ENCODE peak calls at places on chromosome 1, in five cellular contexts. One of them, this sample, is unnamed.

GRCh38 chr1:9399510-9400424 is 107.1 kb downstream of the SPSB1 start:
- DNase-seq in K562: no peak
- DNase-seq in tibial nerve: no peak
- DNase-seq in vagina: no peak
- DNase-seq in prostate gland: no peak
- DNase-seq in this sample: no peak

GRCh38 chr1:37073752-37074151 is 39.4 kb upstream of the GRIK3 start:
- DNase-seq in K562: no peak
- DNase-seq in vagina: no peak
- DNase-seq in tibial nerve: no peak
- DNase-seq in prostate gland: no peak
- DNase-seq in this sample: no peak

GRCh38 chr1:231806623-231807470 is 180.3 kb downstream of the DISC1 start:
- DNase-seq in tibial nerve: peak
- DNase-seq in vagina: no peak
- DNase-seq in K562: peak
- DNase-seq in prostate gland: no peak
- DNase-seq in this sample: no peak

GRCh38 chr1:115429242-115429641 is 91.2 kb upstream of the NGF start:
- DNase-seq in tibial nerve: no peak
- DNase-seq in K562: no peak
- DNase-seq in prostate gland: no peak
- DNase-seq in vagina: no peak
- DNase-seq in this sample: no peak

GRCh38 chr1:198463709-198464108 is 76.8 kb downstream of the ATP6V1G3 start:
- DNase-seq in prostate gland: no peak
- DNase-seq in vagina: no peak
- DNase-seq in tibial nerve: no peak
- DNase-seq in K562: no peak
- DNase-seq in this sample: no peak

GRCh38 chr1:59013276-59013927 is 229.6 kb upstream of the JUN start:
- DNase-seq in prostate gland: peak
- DNase-seq in tibial nerve: peak
- DNase-seq in vagina: no peak
- DNase-seq in K562: no peak
- DNase-seq in this sample: peak

GRCh38 chr1:10939654-10940450 is 72.6 kb upstream of the TARDBP start:
- DNase-seq in K562: no peak
- DNase-seq in vagina: no peak
- DNase-seq in prostate gland: no peak
- DNase-seq in tibial nerve: no peak
- DNase-seq in this sample: no peak

GRCh38 chr1:183209533-183210158 is 23.6 kb downstream of the LAMC2 start:
- DNase-seq in K562: no peak
- DNase-seq in tibial nerve: no peak
- DNase-seq in vagina: no peak
- DNase-seq in prostate gland: no peak
- DNase-seq in this sample: no peak

GRCh38 chr1:234624718-234625117 is 14.7 kb upstream of the IRF2BP2 start:
- DNase-seq in tibial nerve: no peak
- DNase-seq in prostate gland: no peak
- DNase-seq in vagina: no peak
- DNase-seq in K562: no peak
- DNase-seq in this sample: no peak

GRCh38 chr1:99751877-99752504 is 14.4 kb downstream of the FRRS1 start:
- DNase-seq in tibial nerve: no peak
- DNase-seq in prostate gland: no peak
- DNase-seq in K562: no peak
- DNase-seq in vagina: no peak
- DNase-seq in this sample: no peak

GRCh38 chr1:119008483-119009299 is 20.5 kb upstream of the TBX15 start:
- DNase-seq in prostate gland: no peak
- DNase-seq in K562: peak
- DNase-seq in vagina: no peak
- DNase-seq in tibial nerve: no peak
- DNase-seq in this sample: no peak

GRCh38 chr1:83693409-83694126 is 305.4 kb downstream of the TTLL7 start:
- DNase-seq in prostate gland: no peak
- DNase-seq in K562: no peak
- DNase-seq in tibial nerve: no peak
- DNase-seq in vagina: no peak
- DNase-seq in this sample: no peak

GRCh38 chr1:84433253-84434080 is 35.2 kb downstream of the DNASE2B start:
- DNase-seq in tibial nerve: no peak
- DNase-seq in K562: peak
- DNase-seq in vagina: no peak
- DNase-seq in prostate gland: peak
- DNase-seq in this sample: no peak

GRCh38 chr1:228307218-228308023 is 99.2 kb downstream of the TRIM11 start:
- DNase-seq in tibial nerve: no peak
- DNase-seq in K562: no peak
- DNase-seq in prostate gland: no peak
- DNase-seq in vagina: no peak
- DNase-seq in this sample: no peak

GRCh38 chr1:78126506-78126905 is 80.7 kb downstream of the GIPC2 start:
- DNase-seq in tibial nerve: no peak
- DNase-seq in K562: no peak
- DNase-seq in prostate gland: no peak
- DNase-seq in vagina: no peak
- DNase-seq in this sample: no peak

GRCh38 chr1:41558761-41559171 is 74.3 kb upstream of the EDN2 start:
- DNase-seq in vagina: no peak
- DNase-seq in K562: no peak
- DNase-seq in tibial nerve: no peak
- DNase-seq in prostate gland: no peak
- DNase-seq in this sample: peak

GRCh38 chr1:175530981-175531380 is 212.4 kb downstream of the TNR start:
- DNase-seq in vagina: no peak
- DNase-seq in tibial nerve: no peak
- DNase-seq in K562: no peak
- DNase-seq in prostate gland: no peak
- DNase-seq in this sample: no peak

GRCh38 chr1:39539252-39539790 is 37.3 kb downstream of the PABPC4 start:
- DNase-seq in K562: peak
- DNase-seq in vagina: no peak
- DNase-seq in tibial nerve: peak
- DNase-seq in prostate gland: peak
- DNase-seq in this sample: peak

GRCh38 chr1:88404582-88404981 is 279.5 kb upstream of the PKN2 start:
- DNase-seq in prostate gland: no peak
- DNase-seq in tibial nerve: no peak
- DNase-seq in K562: no peak
- DNase-seq in vagina: no peak
- DNase-seq in this sample: no peak

GRCh38 chr1:88399690-88400089 is 284.4 kb upstream of the PKN2 start:
- DNase-seq in tibial nerve: no peak
- DNase-seq in K562: no peak
- DNase-seq in vagina: no peak
- DNase-seq in prostate gland: no peak
- DNase-seq in this sample: no peak

GRCh38 chr1:88398338-88398737 is 285.7 kb upstream of the PKN2 start:
- DNase-seq in prostate gland: no peak
- DNase-seq in K562: no peak
- DNase-seq in vagina: no peak
- DNase-seq in tibial nerve: no peak
- DNase-seq in this sample: no peak

GRCh38 chr1:88407248-88407647 is 276.8 kb upstream of the PKN2 start:
- DNase-seq in vagina: no peak
- DNase-seq in prostate gland: no peak
- DNase-seq in K562: no peak
- DNase-seq in tibial nerve: no peak
- DNase-seq in this sample: no peak

GRCh38 chr1:88401283-88401682 is 282.8 kb upstream of the PKN2 start:
- DNase-seq in prostate gland: no peak
- DNase-seq in vagina: no peak
- DNase-seq in tibial nerve: no peak
- DNase-seq in K562: no peak
- DNase-seq in this sample: no peak
- TF ChIP-seq POLR2A in prostate gland: no peak
- TF ChIP-seq POLR2A in vagina: no peak
- TF ChIP-seq POLR2A in tibial nerve: no peak
- TF ChIP-seq POLR2A in K562: no peak
- TF ChIP-seq POLR2A in this sample: no peak

GRCh38 chr1:156065212-156065611 is 4.3 kb downstream of the RAB25 start:
- DNase-seq in vagina: no peak
- DNase-seq in K562: no peak
- DNase-seq in prostate gland: no peak
- DNase-seq in tibial nerve: no peak
- DNase-seq in this sample: no peak

GRCh38 chr1:156060937-156061636 is at the start of gene RAB25:
- DNase-seq in tibial nerve: no peak
- DNase-seq in prostate gland: peak
- DNase-seq in vagina: no peak
- DNase-seq in K562: no peak
- DNase-seq in this sample: no peak

GRCh38 chr1:156064615-156065014 is 3.7 kb downstream of the RAB25 start:
- DNase-seq in tibial nerve: no peak
- DNase-seq in vagina: no peak
- DNase-seq in prostate gland: no peak
- DNase-seq in K562: no peak
- DNase-seq in this sample: no peak

GRCh38 chr1:156063997-156064285 is 3.0 kb downstream of the RAB25 start:
- DNase-seq in vagina: no peak
- DNase-seq in prostate gland: no peak
- DNase-seq in K562: no peak
- DNase-seq in tibial nerve: no peak
- DNase-seq in this sample: no peak

DNA sequence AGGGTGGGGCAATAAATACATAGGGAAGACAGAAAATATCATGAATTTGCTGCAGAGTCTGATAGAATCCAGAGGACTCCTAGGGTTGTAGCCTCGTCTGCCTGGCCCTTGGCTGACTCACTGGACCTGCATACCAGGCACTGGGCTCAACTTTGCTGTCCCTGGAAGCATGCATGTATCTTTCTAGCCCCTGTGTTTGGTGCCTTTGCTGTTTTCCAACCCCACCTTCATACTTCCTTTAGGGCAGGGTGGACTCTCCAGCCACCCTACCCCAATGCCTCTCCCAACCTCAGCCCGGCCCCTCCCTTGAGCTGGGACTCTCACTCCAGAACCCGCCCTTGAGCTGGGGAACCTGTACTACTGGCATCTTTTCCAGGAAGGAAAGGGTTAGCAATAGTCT is 1.2 kb downstream of the RAB25 start:
- DNase-seq in tibial nerve: no peak
- DNase-seq in prostate gland: no peak
- DNase-seq in K562: no peak
- DNase-seq in vagina: no peak
- DNase-seq in this sample: no peak
- H3K4me3 ChIP-seq in tibial nerve: no peak
- H3K4me3 ChIP-seq in prostate gland: peak
- H3K4me3 ChIP-seq in K562: no peak
- H3K4me3 ChIP-seq in vagina: no peak
- H3K4me3 ChIP-seq in this sample: peak

GRCh38 chr1:25197235-25197930 is 34.9 kb downstream of the SYF2 start:
- DNase-seq in tibial nerve: no peak
- DNase-seq in K562: no peak
- DNase-seq in vagina: no peak
- DNase-seq in prostate gland: no peak
- DNase-seq in this sample: no peak

GRCh38 chr1:25196830-25197229 is 35.5 kb downstream of the SYF2 start:
- DNase-seq in K562: no peak
- DNase-seq in tibial nerve: no peak
- DNase-seq in prostate gland: no peak
- DNase-seq in vagina: no peak
- DNase-seq in this sample: no peak

GRCh38 chr1:25198731-25199231 is 33.5 kb downstream of the SYF2 start:
- DNase-seq in K562: no peak
- DNase-seq in prostate gland: peak
- DNase-seq in tibial nerve: no peak
- DNase-seq in vagina: no peak
- DNase-seq in this sample: no peak

GRCh38 chr1:25199876-25200620 is 32.3 kb downstream of the SYF2 start:
- DNase-seq in vagina: no peak
- DNase-seq in prostate gland: no peak
- DNase-seq in K562: no peak
- DNase-seq in tibial nerve: no peak
- DNase-seq in this sample: no peak

GRCh38 chr1:25197982-25198681 is 34.2 kb downstream of the SYF2 start:
- DNase-seq in K562: no peak
- DNase-seq in tibial nerve: no peak
- DNase-seq in prostate gland: peak
- DNase-seq in vagina: no peak
- DNase-seq in this sample: no peak
- TF ChIP-seq POLR2A in K562: no peak
- TF ChIP-seq POLR2A in tibial nerve: no peak
- TF ChIP-seq POLR2A in prostate gland: no peak
- TF ChIP-seq POLR2A in vagina: no peak
- TF ChIP-seq POLR2A in this sample: no peak

GRCh38 chr1:154866257-154866994 is 3.7 kb downstream of the KCNN3 start:
- DNase-seq in tibial nerve: no peak
- DNase-seq in K562: no peak
- DNase-seq in prostate gland: no peak
- DNase-seq in vagina: no peak
- DNase-seq in this sample: no peak

GRCh38 chr1:154863702-154864174 is 6.3 kb downstream of the KCNN3 start:
- DNase-seq in tibial nerve: no peak
- DNase-seq in K562: peak
- DNase-seq in vagina: no peak
- DNase-seq in prostate gland: no peak
- DNase-seq in this sample: no peak

GRCh38 chr1:154864189-154864985 is 5.7 kb downstream of the KCNN3 start:
- DNase-seq in vagina: no peak
- DNase-seq in K562: no peak
- DNase-seq in tibial nerve: no peak
- DNase-seq in prostate gland: no peak
- DNase-seq in this sample: no peak

GRCh38 chr1:154866995-154867795 is 2.9 kb downstream of the KCNN3 start:
- DNase-seq in tibial nerve: no peak
- DNase-seq in prostate gland: no peak
- DNase-seq in vagina: no peak
- DNase-seq in K562: no peak
- DNase-seq in this sample: no peak

DNA sequence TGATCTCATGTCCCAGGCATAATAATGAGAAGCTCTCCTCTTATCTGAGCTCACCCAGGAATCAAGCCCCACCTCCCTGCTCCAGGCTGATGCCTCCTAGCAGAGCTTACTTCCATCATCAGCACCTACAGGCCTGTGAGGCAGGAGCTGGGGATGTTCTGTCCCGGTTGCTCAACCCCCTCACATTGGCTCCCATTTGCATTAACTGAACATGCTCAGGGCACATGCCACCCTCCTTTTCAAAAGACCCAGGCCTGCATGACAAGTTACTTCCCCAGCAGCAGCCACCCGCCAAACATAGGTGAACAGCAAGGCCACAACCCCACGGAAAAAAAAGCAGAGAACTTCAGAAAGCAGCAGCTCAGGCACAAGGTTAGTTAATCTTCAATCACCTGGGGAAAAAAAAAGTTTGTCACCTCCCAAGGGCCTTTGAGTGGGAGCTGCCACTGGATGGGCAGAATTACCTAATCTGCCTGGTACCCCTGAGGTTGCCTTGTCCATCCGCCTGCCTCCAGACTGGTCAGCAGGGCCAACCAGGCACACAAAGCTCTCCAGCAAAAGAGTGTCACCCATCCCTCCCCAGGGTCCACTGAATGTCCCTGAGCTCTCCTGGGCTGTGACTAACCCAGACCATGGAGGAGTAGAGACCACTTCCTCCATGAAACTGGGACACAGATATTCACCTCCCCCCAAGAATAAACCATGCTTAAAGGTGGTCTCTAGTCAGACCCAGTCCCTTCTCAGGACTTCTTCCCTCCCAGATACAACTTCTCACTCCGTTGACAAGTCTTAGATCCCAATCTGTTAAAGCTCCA is 4.4 kb downstream of the KCNN3 start:
- DNase-seq in vagina: no peak
- DNase-seq in tibial nerve: no peak
- DNase-seq in K562: no peak
- DNase-seq in prostate gland: no peak
- DNase-seq in this sample: no peak
- H3K4me3 ChIP-seq in vagina: no peak
- H3K4me3 ChIP-seq in tibial nerve: no peak
- H3K4me3 ChIP-seq in K562: no peak
- H3K4me3 ChIP-seq in prostate gland: no peak
- H3K4me3 ChIP-seq in this sample: no peak

This sample was measured in suprapubic skin.